ENCODE peak calls at places on chromosomes 11 and 22, in eight cellular contexts. Z is activated naive CD4-positive, alpha-beta T cell; B is activated CD8-positive, alpha-beta memory T cell treated with anti-CD3 and anti-CD28 coated beads, Interleukin-2, amount 50 U/mL, for 48 hours; T is H9; E is non-pigmented ciliary epithelial cell; S is Caki2; U is GM04503; C is left kidney. Q is an unnamed sample.

GRCh38 chr11:119832536-119832935 is 103.5 kb upstream of the NECTIN1 start:
- DNase-seq in Z (no peak), B (no peak), T (peak; percentile 56), E (peak; percentile 8), S (no peak), U (peak; percentile 7), C (peak; percentile 89), Q (no peak)

GRCh38 chr22:20268350-20269012 is 363 bp upstream of the RTN4R start:
- DNase-seq in Z (no peak), B (peak; percentile 84), T (peak; percentile 60), E (no peak), S (peak; percentile 50), U (no peak), C (peak; percentile 88), Q (no peak)

GRCh38 chr11:131486100-131486499 is 115.7 kb downstream of the NTM start:
- DNase-seq in Z (no peak), B (no peak), T (no peak), E (no peak), S (no peak), U (peak; percentile 67), C (no peak), Q (no peak)

GRCh38 chr22:49091917-49092545 is 735.6 kb downstream of the BRD1 start:
- DNase-seq in Z (no peak), B (no peak), T (no peak), E (no peak), S (no peak), U (no peak), C (no peak), Q (no peak)

GRCh38 chr11:134498326-134499139 is 86.5 kb upstream of the B3GAT1 start:
- DNase-seq in Z (no peak), B (no peak), T (no peak), E (no peak), S (no peak), U (no peak), C (no peak), Q (no peak)

GRCh38 chr22:49570032-49570848 is 257.4 kb downstream of the BRD1 start:
- DNase-seq in Z (no peak), B (peak; percentile 30), T (peak; percentile 21), E (no peak), S (no peak), U (no peak), C (no peak), Q (no peak)

GRCh38 chr11:122186439-122187080 is 70.5 kb upstream of the BLID start:
- DNase-seq in Z (no peak), B (no peak), T (no peak), E (peak; percentile 88), S (peak; percentile 70), U (peak; percentile 100), C (no peak), Q (no peak)

GRCh38 chr22:36383110-36383581 is 4.6 kb downstream of the MYH9 start:
- DNase-seq in Z (no peak), B (peak; percentile 77), T (no peak), E (peak; percentile 81), S (peak; percentile 82), U (no peak), C (no peak), Q (no peak)

GRCh38 chr22:49331223-49331815 is 496.4 kb downstream of the BRD1 start:
- DNase-seq in Z (no peak), B (no peak), T (no peak), E (no peak), S (no peak), U (no peak), C (no peak), Q (no peak)

GRCh38 chr11:94750319-94751215 is 17.6 kb upstream of the AMOTL1 start:
- DNase-seq in Z (no peak), B (no peak), T (no peak), E (no peak), S (no peak), U (no peak), C (no peak), Q (no peak)

GRCh38 chr11:108593214-108593909 is at the start of gene EXPH5:
- DNase-seq in Z (peak; percentile 43), B (peak; percentile 87), T (peak; percentile 98), E (no peak), S (peak; percentile 93), U (no peak), C (peak; percentile 97), Q (peak; percentile 53)

GRCh38 chr11:44868021-44868420 is 82.7 kb downstream of the TP53I11 start:
- DNase-seq in Z (no peak), B (no peak), T (no peak), E (no peak), S (no peak), U (no peak), C (no peak), Q (no peak)

GRCh38 chr22:19942071-19942885 is 660 bp upstream of the TXNRD2 start:
- DNase-seq in Z (no peak), B (peak; percentile 67), T (no peak), E (no peak), S (peak; percentile 45), U (peak; percentile 57), C (peak; percentile 59), Q (no peak)

GRCh38 chr22:16866167-16866566 is 41.0 kb upstream of the XKR3 start:
- DNase-seq in Z (no peak), B (no peak), T (no peak), E (no peak), S (peak; percentile 43), U (no peak), C (no peak), Q (peak; percentile 68)

GRCh38 chr22:46233231-46233630 is 16.9 kb downstream of the CDPF1 start:
- DNase-seq in Z (no peak), B (no peak), T (no peak), E (no peak), S (no peak), U (no peak), C (peak; percentile 30), Q (no peak)

Q was measured in HS-27A.